ENCODE peak calls at places on chromosomes 4 and X, in seven cellular contexts. F is T-helper 9 cell, Y is ELF-1, O is amniotic epithelial cell, T is astrocyte, M is neuronal stem cell, R is kidney tubule cell. Q is an unnamed sample.
A peak's percentile ranks its signal among the peaks of the same experiment; 100 is the strongest.

GRCh38 chr4:123606946-123607542 is 210.4 kb downstream of the SPRY1 start:
- DNase-seq in F (no peak), Y (no peak), O (no peak), T (no peak), M (no peak), R (no peak), Q (no peak)

GRCh38 chrX:25206761-25207160 is 191.0 kb upstream of the ARX start:
- DNase-seq in F (no peak), Y (no peak), O (no peak), T (peak; percentile 28), M (no peak), R (peak; percentile 77), Q (no peak)

GRCh38 chrX:43423876-43424275 is 232.2 kb upstream of the MAOA start:
- DNase-seq in F (no peak), Y (no peak), O (no peak), T (no peak), M (no peak), R (peak; percentile 90), Q (no peak)

GRCh38 chr4:100075056-100075455 is 115.2 kb downstream of the DDIT4L start:
- DNase-seq in F (no peak), Y (no peak), O (no peak), T (peak; percentile 60), M (no peak), R (peak; percentile 32), Q (no peak)

GRCh38 chr4:127783026-127783769 is 1.1 kb downstream of the HSPA4L start:
- DNase-seq in F (no peak), Y (peak; percentile 75), O (peak; percentile 24), T (peak; percentile 83), M (peak; percentile 17), R (peak; percentile 76), Q (peak; percentile 19)

GRCh38 chr4:172851534-172851933 is 317.1 kb upstream of the GALNT7 start:
- DNase-seq in F (no peak), Y (no peak), O (no peak), T (peak; percentile 3), M (no peak), R (peak; percentile 51), Q (no peak)

GRCh38 chrX:74781507-74782034 is 143.7 kb downstream of the NEXMIF start:
- DNase-seq in F (no peak), Y (no peak), O (no peak), T (no peak), M (no peak), R (no peak), Q (no peak)

GRCh38 chr4:166324321-166324720 is 451.3 kb downstream of the TLL1 start:
- DNase-seq in F (no peak), Y (peak; percentile 52), O (peak; percentile 25), T (no peak), M (peak; percentile 5), R (peak; percentile 34), Q (no peak)

GRCh38 chrX:45196701-45197100 is 4.0 kb downstream of the DIPK2B start:
- DNase-seq in F (no peak), Y (no peak), O (peak; percentile 40), T (peak; percentile 32), M (no peak), R (no peak), Q (no peak)

GRCh38 chrX:13569479-13570244 is at the start of gene EGFL6:
- DNase-seq in F (no peak), Y (peak; percentile 33), O (no peak), T (no peak), M (no peak), R (no peak), Q (no peak)

GRCh38 chrX:15750611-15751159 is 12.6 kb downstream of the CA5B start:
- DNase-seq in F (no peak), Y (peak; percentile 27), O (no peak), T (no peak), M (no peak), R (no peak), Q (no peak)

Q was measured in stimulated activated CD4-positive, alpha-beta T cell treated with anti-CD3 and anti-CD28 coated beads, TNF-alpha, amount 100 ng/mL, for 48 hours.